ENCODE peak calls at places on chromosomes 12 and 14, in five cellular contexts. One of them, this sample, is unnamed.

GRCh38 chr12:130838284-130838950 is 633 bp downstream of the STX2 start:
- DNase-seq in kidney: peak; percentile 86
- DNase-seq in GM12865: peak; percentile 29
- DNase-seq in astrocyte of the cerebellum: no peak
- DNase-seq in cardiac muscle cell: peak; percentile 24
- DNase-seq in this sample: no peak

GRCh38 chr12:73769337-73769736 is 768.3 kb upstream of the ATXN7L3B start:
- DNase-seq in kidney: no peak
- DNase-seq in GM12865: no peak
- DNase-seq in astrocyte of the cerebellum: no peak
- DNase-seq in cardiac muscle cell: no peak
- DNase-seq in this sample: no peak

GRCh38 chr12:63821781-63822251 is 22.7 kb upstream of the SRGAP1 start:
- DNase-seq in kidney: peak; percentile 80
- DNase-seq in GM12865: no peak
- DNase-seq in astrocyte of the cerebellum: no peak
- DNase-seq in cardiac muscle cell: peak; percentile 50
- DNase-seq in this sample: no peak

GRCh38 chr12:26651566-26652188 is 181.3 kb downstream of the ITPR2 start:
- DNase-seq in kidney: no peak
- DNase-seq in GM12865: peak; percentile 62
- DNase-seq in astrocyte of the cerebellum: peak; percentile 70
- DNase-seq in cardiac muscle cell: peak; percentile 83
- DNase-seq in this sample: no peak

GRCh38 chr14:91681116-91681515 is 50.8 kb downstream of the CATSPERB start:
- DNase-seq in kidney: no peak
- DNase-seq in GM12865: no peak
- DNase-seq in astrocyte of the cerebellum: no peak
- DNase-seq in cardiac muscle cell: no peak
- DNase-seq in this sample: no peak

GRCh38 chr12:28569698-28570411 is 379.6 kb downstream of the CCDC91 start:
- DNase-seq in kidney: no peak
- DNase-seq in GM12865: no peak
- DNase-seq in astrocyte of the cerebellum: no peak
- DNase-seq in cardiac muscle cell: peak; percentile 74
- DNase-seq in this sample: peak; percentile 71

GRCh38 chr14:104135121-104135903 is 3.1 kb upstream of the KIF26A start:
- DNase-seq in kidney: peak; percentile 79
- DNase-seq in GM12865: peak; percentile 18
- DNase-seq in astrocyte of the cerebellum: no peak
- DNase-seq in cardiac muscle cell: peak; percentile 14
- DNase-seq in this sample: no peak

GRCh38 chr14:24331731-24332093 is 3.2 kb downstream of the ADCY4 start:
- DNase-seq in kidney: peak; percentile 77
- DNase-seq in GM12865: no peak
- DNase-seq in astrocyte of the cerebellum: no peak
- DNase-seq in cardiac muscle cell: no peak
- DNase-seq in this sample: no peak

GRCh38 chr14:102275866-102276265 is 29.1 kb downstream of the MOK start:
- DNase-seq in kidney: no peak
- DNase-seq in GM12865: no peak
- DNase-seq in astrocyte of the cerebellum: no peak
- DNase-seq in cardiac muscle cell: no peak
- DNase-seq in this sample: no peak

GRCh38 chr12:101793401-101793800 is 37.4 kb downstream of the GNPTAB start:
- DNase-seq in kidney: no peak
- DNase-seq in GM12865: peak; percentile 42
- DNase-seq in astrocyte of the cerebellum: peak; percentile 48
- DNase-seq in cardiac muscle cell: peak; percentile 68
- DNase-seq in this sample: no peak

GRCh38 chr12:116044181-116044580 is 233.3 kb downstream of the MED13L start:
- DNase-seq in kidney: no peak
- DNase-seq in GM12865: no peak
- DNase-seq in astrocyte of the cerebellum: peak; percentile 27
- DNase-seq in cardiac muscle cell: no peak
- DNase-seq in this sample: no peak

GRCh38 chr12:104737682-104738370 is 220.3 kb downstream of the SLC41A2 start:
- DNase-seq in kidney: peak; percentile 52
- DNase-seq in GM12865: no peak
- DNase-seq in astrocyte of the cerebellum: no peak
- DNase-seq in cardiac muscle cell: no peak
- DNase-seq in this sample: no peak

GRCh38 chr14:50050171-50050570 is 66.2 kb downstream of the VCPKMT start:
- DNase-seq in kidney: peak; percentile 46
- DNase-seq in GM12865: no peak
- DNase-seq in astrocyte of the cerebellum: no peak
- DNase-seq in cardiac muscle cell: no peak
- DNase-seq in this sample: no peak

GRCh38 chr12:1639538-1639937 is 10.5 kb downstream of the WNT5B start:
- DNase-seq in kidney: no peak
- DNase-seq in GM12865: no peak
- DNase-seq in astrocyte of the cerebellum: no peak
- DNase-seq in cardiac muscle cell: no peak
- DNase-seq in this sample: no peak

GRCh38 chr12:20963762-20964161 is 153.3 kb downstream of the SLCO1B3 start:
- DNase-seq in kidney: no peak
- DNase-seq in GM12865: no peak
- DNase-seq in astrocyte of the cerebellum: no peak
- DNase-seq in cardiac muscle cell: no peak
- DNase-seq in this sample: no peak

GRCh38 chr14:26128931-26129674 is 468.7 kb downstream of the NOVA1 start:
- DNase-seq in kidney: no peak
- DNase-seq in GM12865: no peak
- DNase-seq in astrocyte of the cerebellum: peak; percentile 62
- DNase-seq in cardiac muscle cell: peak; percentile 29
- DNase-seq in this sample: no peak

DNA sequence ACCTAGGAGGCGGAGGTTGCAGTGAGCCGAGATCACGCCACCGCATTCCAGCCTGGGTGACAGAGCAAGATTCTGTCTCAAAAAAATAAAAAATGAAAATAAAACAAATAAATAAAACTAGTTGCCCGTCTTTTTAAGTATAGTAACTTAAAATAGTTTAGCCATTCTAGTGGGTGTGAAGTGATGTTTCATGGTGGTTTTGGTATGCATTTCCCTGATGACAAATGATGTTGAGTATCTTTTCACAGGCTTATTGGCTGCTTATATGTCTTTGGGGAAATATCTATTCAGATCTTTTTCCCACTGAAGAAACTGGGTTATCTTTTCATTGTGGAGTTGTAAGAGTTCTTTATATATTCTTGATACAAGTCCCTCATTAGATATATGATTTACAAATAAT is 102.4 kb upstream of the METAP2 start:
- DNase-seq in kidney: no peak
- DNase-seq in GM12865: no peak
- DNase-seq in astrocyte of the cerebellum: no peak
- DNase-seq in cardiac muscle cell: no peak
- DNase-seq in this sample: no peak
- TF ChIP-seq CTCF in kidney: no peak
- TF ChIP-seq CTCF in GM12865: no peak
- TF ChIP-seq CTCF in astrocyte of the cerebellum: no peak
- TF ChIP-seq CTCF in cardiac muscle cell: no peak
- TF ChIP-seq CTCF in this sample: no peak

GRCh38 chr12:96396914-96397313 is 3.3 kb downstream of the CDK17 start:
- DNase-seq in kidney: no peak
- DNase-seq in GM12865: no peak
- DNase-seq in astrocyte of the cerebellum: no peak
- DNase-seq in cardiac muscle cell: no peak
- DNase-seq in this sample: no peak
- H3K4me3 ChIP-seq in kidney: no peak overlapping the region
- H3K4me3 ChIP-seq in GM12865: peak overlapping the region; percentile 90
- H3K4me3 ChIP-seq in astrocyte of the cerebellum: peak overlapping the region; percentile 88
- H3K4me3 ChIP-seq in cardiac muscle cell: no peak overlapping the region
- H3K4me3 ChIP-seq in this sample: no peak overlapping the region

GRCh38 chr12:112564160-112564559 is 145.4 kb downstream of the PTPN11 start:
- DNase-seq in kidney: no peak
- DNase-seq in GM12865: no peak
- DNase-seq in astrocyte of the cerebellum: no peak
- DNase-seq in cardiac muscle cell: no peak
- DNase-seq in this sample: no peak
- TF ChIP-seq CTCF in kidney: no peak
- TF ChIP-seq CTCF in GM12865: no peak
- TF ChIP-seq CTCF in astrocyte of the cerebellum: no peak
- TF ChIP-seq CTCF in cardiac muscle cell: no peak
- TF ChIP-seq CTCF in this sample: no peak

GRCh38 chr14:58118097-58118496 is 33.9 kb downstream of the ARMH4 start:
- DNase-seq in kidney: no peak
- DNase-seq in GM12865: no peak
- DNase-seq in astrocyte of the cerebellum: no peak
- DNase-seq in cardiac muscle cell: no peak
- DNase-seq in this sample: no peak
- H3K4me3 ChIP-seq in kidney: no peak overlapping the region
- H3K4me3 ChIP-seq in GM12865: no peak overlapping the region
- H3K4me3 ChIP-seq in astrocyte of the cerebellum: no peak overlapping the region
- H3K4me3 ChIP-seq in cardiac muscle cell: no peak overlapping the region
- H3K4me3 ChIP-seq in this sample: no peak overlapping the region

GRCh38 chr14:62118461-62118860 is 356.2 kb downstream of the SNAPC1 start:
- DNase-seq in kidney: no peak
- DNase-seq in GM12865: peak; percentile 55
- DNase-seq in astrocyte of the cerebellum: no peak
- DNase-seq in cardiac muscle cell: no peak
- DNase-seq in this sample: no peak
- TF ChIP-seq CTCF in kidney: no peak
- TF ChIP-seq CTCF in GM12865: no peak
- TF ChIP-seq CTCF in astrocyte of the cerebellum: no peak
- TF ChIP-seq CTCF in cardiac muscle cell: no peak
- TF ChIP-seq CTCF in this sample: no peak